ENCODE peak calls at places on chromosomes 16 and 17, in eight cellular contexts. M is right cardiac atrium; X is CD4-positive, alpha-beta memory T cell; P is AG10803; B is PC-3; J is lower leg skin; Q is A549; W is thyroid gland. G is an unnamed sample.
A peak's percentile ranks its signal among the peaks of the same experiment; 100 is the strongest.

GRCh38 chr17:15413101-15413750 is 54.2 kb downstream of the CDRT4 start:
- DNase-seq in B (no peak), J (no peak), W (no peak), M (no peak), X (no peak), P (no peak), Q (no peak), G (no peak)

GRCh38 chr16:27436921-27437650 is 35.1 kb downstream of the IL21R start:
- DNase-seq in W (no peak), B (no peak), P (no peak), J (no peak), M (no peak), X (no peak), Q (no peak), G (peak; percentile 42)

GRCh38 chr16:19604911-19605310 is 49.4 kb downstream of the VPS35L start:
- DNase-seq in Q (no peak), J (no peak), B (no peak), M (no peak), P (no peak), X (no peak), W (no peak), G (no peak)

GRCh38 chr16:4521971-4522623 is 16.5 kb downstream of the CDIP1 start:
- DNase-seq in M (peak; percentile 65), W (no peak), J (no peak), P (no peak), Q (no peak), B (no peak), X (no peak), G (no peak)

GRCh38 chr16:1909661-1910231 is 8.5 kb downstream of the HS3ST6 start:
- DNase-seq in W (no peak), B (no peak), J (peak; percentile 27), Q (no peak), P (peak; percentile 27), X (no peak), M (no peak), G (no peak)

GRCh38 chr16:56609463-56609921 is 1.1 kb downstream of the MT2A start:
- DNase-seq in M (peak; percentile 60), X (peak; percentile 76), J (peak; percentile 79), B (peak; percentile 58), W (peak; percentile 72), P (peak; percentile 86), Q (peak; percentile 63), G (no peak)

GRCh38 chr16:66130296-66130910 is 236.1 kb upstream of the CDH5 start:
- DNase-seq in X (no peak), B (peak; percentile 43), Q (no peak), P (peak; percentile 91), W (no peak), M (no peak), J (no peak), G (no peak)

GRCh38 chr17:30323262-30323894 is 10.5 kb downstream of the TMIGD1 start:
- DNase-seq in B (no peak), X (peak; percentile 81), Q (no peak), J (no peak), M (no peak), P (no peak), W (peak; percentile 71), G (no peak)

GRCh38 chr16:8959921-8960787 is 3.6 kb downstream of the USP7 start:
- DNase-seq in X (peak; percentile 43), W (no peak), P (no peak), M (no peak), J (no peak), Q (no peak), B (no peak), G (no peak)

GRCh38 chr16:11618107-11618717 is 31.5 kb upstream of the LITAF start:
- DNase-seq in M (no peak), P (no peak), X (no peak), W (peak; percentile 86), Q (no peak), B (no peak), J (no peak), G (no peak)

GRCh38 chr17:81582341-81582740 is 30.2 kb upstream of the FAAP100 start:
- DNase-seq in P (peak; percentile 43), M (no peak), B (peak; percentile 10), J (no peak), W (no peak), Q (no peak), X (no peak), G (no peak)

GRCh38 chr16:71917900-71918299 is 22.6 kb downstream of the IST1 start:
- DNase-seq in X (no peak), Q (no peak), M (no peak), P (peak; percentile 42), W (no peak), B (no peak), J (no peak), G (no peak)

GRCh38 chr17:46190763-46191162 is 2.5 kb downstream of the KANSL1 start:
- DNase-seq in P (peak; percentile 25), W (no peak), M (no peak), X (no peak), J (no peak), B (peak; percentile 34), Q (no peak), G (no peak)

GRCh38 chr17:37605813-37606505 is 3.3 kb downstream of the SYNRG start:
- DNase-seq in J (no peak), W (no peak), M (no peak), X (peak; percentile 67), P (peak; percentile 43), B (no peak), Q (no peak), G (no peak)

GRCh38 chr17:78484300-78485159 is 92.7 kb downstream of the DNAH17 start:
- DNase-seq in Q (peak; percentile 93), J (no peak), W (no peak), X (peak; percentile 52), B (no peak), P (peak; percentile 19), M (no peak), G (no peak)
- H3K4me3 ChIP-seq in Q (peak overlapping the region; percentile 86), J (no peak overlapping the region), W (no peak overlapping the region), X (peak overlapping the region; percentile 32), B (no peak overlapping the region), P (peak overlapping the region; percentile 53), M (peak overlapping the region; percentile 23), G (peak overlapping the region; percentile 24)

DNA sequence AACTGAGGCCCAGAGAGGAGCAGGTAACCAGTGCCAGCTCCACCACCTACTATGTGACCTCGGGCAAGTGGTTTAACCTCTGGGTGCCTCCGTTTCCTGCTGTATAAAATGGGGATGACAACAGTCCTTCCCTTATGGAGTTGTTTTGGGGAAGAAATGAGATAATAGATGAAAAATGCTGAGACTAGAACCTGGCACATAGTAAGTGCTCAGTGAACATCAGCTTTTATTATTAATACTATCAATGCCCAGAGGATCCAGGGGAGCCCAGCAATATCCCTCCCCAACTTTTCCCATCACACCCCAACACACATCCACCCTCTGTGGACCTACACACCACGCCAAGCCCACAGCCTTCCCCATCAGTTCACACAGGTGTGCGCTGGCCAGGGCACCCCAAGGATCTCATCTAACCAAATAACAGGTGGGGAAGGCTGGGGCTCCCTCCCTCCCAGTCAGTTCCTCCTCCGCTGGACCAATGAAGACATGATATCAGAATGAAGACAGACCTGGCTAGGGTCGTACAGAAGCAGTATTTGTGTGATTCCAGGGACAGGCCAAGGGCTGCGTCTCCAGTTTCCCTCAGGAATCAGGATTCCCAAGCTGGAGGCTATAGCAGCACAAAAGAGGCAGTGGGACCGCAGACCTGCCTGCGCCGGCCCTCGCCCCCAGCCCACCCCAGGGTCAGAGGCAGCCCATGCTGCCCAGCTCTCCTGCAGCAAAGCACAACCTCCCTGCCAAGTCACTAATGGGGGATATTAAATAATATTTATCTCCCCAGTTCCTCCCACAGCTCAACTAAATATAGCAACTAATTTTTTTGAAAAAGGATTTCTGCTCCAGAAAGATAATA is 1.8 kb downstream of the ATP2A3 start:
- DNase-seq in W (no peak), P (no peak), B (no peak), Q (no peak), X (no peak), M (no peak), J (no peak), G (no peak)
- H3K4me3 ChIP-seq in W (no peak overlapping the region), P (no peak overlapping the region), B (no peak overlapping the region), Q (no peak overlapping the region), X (peak overlapping the region; percentile 3), M (no peak overlapping the region), J (no peak overlapping the region), G (peak overlapping the region; percentile 56)

GRCh38 chr16:25270577-25270976 is 12.9 kb upstream of the ZKSCAN2 start:
- DNase-seq in W (no peak), X (no peak), J (no peak), P (peak; percentile 56), B (no peak), Q (no peak), M (no peak), G (no peak)

GRCh38 chr16:25265968-25266367 is 8.3 kb upstream of the ZKSCAN2 start:
- DNase-seq in J (no peak), W (no peak), P (no peak), Q (no peak), X (no peak), B (no peak), M (no peak), G (no peak)

GRCh38 chr16:25264599-25264998 is 7.0 kb upstream of the ZKSCAN2 start:
- DNase-seq in Q (no peak), X (no peak), J (no peak), W (peak; percentile 4), P (no peak), B (peak; percentile 17), M (no peak), G (no peak)

GRCh38 chr16:25271421-25271820 is 13.8 kb upstream of the ZKSCAN2 start:
- DNase-seq in M (no peak), P (no peak), Q (no peak), B (no peak), W (no peak), X (no peak), J (no peak), G (no peak)

GRCh38 chr16:25269879-25270278 is 12.2 kb upstream of the ZKSCAN2 start:
- DNase-seq in M (no peak), Q (no peak), X (no peak), J (no peak), W (no peak), B (no peak), P (no peak), G (no peak)
- H3K4me3 ChIP-seq in M (no peak overlapping the region), Q (no peak overlapping the region), X (no peak overlapping the region), J (no peak overlapping the region), W (no peak overlapping the region), B (no peak overlapping the region), P (no peak overlapping the region), G (no peak overlapping the region)

GRCh38 chr17:386145-386876 is 33.7 kb upstream of the RPH3AL start:
- DNase-seq in P (peak; percentile 26), W (peak; percentile 79), J (peak; percentile 42), Q (peak; percentile 96), B (peak; percentile 43), M (peak; percentile 79), X (peak; percentile 61), G (peak; percentile 83)
- H3K4me3 ChIP-seq in P (no peak overlapping the region), W (no peak overlapping the region), J (no peak overlapping the region), Q (peak overlapping the region; percentile 69), B (peak overlapping the region; percentile 43), M (peak overlapping the region; percentile 89), X (no peak overlapping the region), G (peak overlapping the region; percentile 67)